ENCODE peak calls at places on chromosomes 13 and 19, in nine cellular contexts. C is T-helper 17 cell; X is cardiac septum; U is CD4-positive, alpha-beta T cell; E is NCI-H748 treated with DMSO at 0.1 percent for 48 hours; Y is activated CD8-positive, alpha-beta memory T cell treated with anti-CD3 and anti-CD28 coated beads for 1 hour; R is pancreas; M is choroid plexus epithelial cell; N is tibial artery. Z is an unnamed sample.

GRCh38 chr13:85095887-85096286 is 703.3 kb downstream of the SLITRK6 start:
- DNase-seq in R (no peak), E (no peak), Y (no peak), N (no peak), M (no peak), C (no peak), U (no peak), X (no peak), Z (no peak)

GRCh38 chr13:24668955-24669354 is 11.3 kb upstream of the ATP12A start:
- DNase-seq in R (no peak), U (no peak), Y (no peak), C (no peak), E (peak), M (no peak), N (no peak), X (no peak), Z (no peak)

GRCh38 chr19:47994209-47994802 is at the start of gene ELSPBP1:
- DNase-seq in U (no peak), Y (no peak), X (no peak), C (no peak), E (no peak), R (no peak), M (no peak), N (no peak), Z (no peak)

GRCh38 chr19:15149704-15150103 is 42.5 kb downstream of the SYDE1 start:
- DNase-seq in M (no peak), R (no peak), U (no peak), C (no peak), Y (no peak), X (no peak), E (no peak), N (no peak), Z (no peak)

GRCh38 chr13:89846890-89847585 is 1500.4 kb upstream of the MIR17HG start:
- DNase-seq in C (no peak), E (no peak), Y (no peak), N (no peak), X (no peak), R (no peak), U (no peak), M (peak), Z (no peak)

GRCh38 chr19:35184267-35184666 is 29.7 kb downstream of the FXYD5 start:
- DNase-seq in E (no peak), R (no peak), N (no peak), M (no peak), Y (no peak), X (no peak), C (no peak), U (no peak), Z (no peak)

GRCh38 chr19:17555929-17556813 is 722 bp downstream of the COLGALT1 start:
- DNase-seq in C (no peak), X (peak), M (peak), N (peak), E (no peak), Y (peak), R (peak), U (no peak), Z (no peak)

GRCh38 chr19:14073925-14074838 is 1.6 kb downstream of the MISP3 start:
- DNase-seq in E (peak), X (no peak), U (no peak), C (no peak), M (peak), R (peak), Y (no peak), N (peak), Z (no peak)

GRCh38 chr19:46478356-46478986 is 7.1 kb upstream of the PNMA8A start:
- DNase-seq in Y (no peak), X (no peak), M (peak), U (no peak), R (no peak), E (peak), C (no peak), N (no peak), Z (peak)

GRCh38 chr13:110643768-110644421 is 28.6 kb downstream of the NAXD start:
- DNase-seq in R (no peak), M (no peak), E (no peak), C (no peak), U (no peak), Y (no peak), X (no peak), N (no peak), Z (peak)

GRCh38 chr19:38483016-38483630 is 49.6 kb downstream of the RYR1 start:
- DNase-seq in C (no peak), M (no peak), E (no peak), N (no peak), Y (no peak), R (no peak), U (no peak), X (no peak), Z (no peak)

GRCh38 chr13:52118595-52118994 is 10.3 kb downstream of the NEK5 start:
- DNase-seq in E (no peak), Y (no peak), M (no peak), N (no peak), X (no peak), R (no peak), U (no peak), C (no peak), Z (no peak)

GRCh38 chr19:39318071-39318470 is 2.6 kb downstream of the LRFN1 start:
- DNase-seq in R (no peak), M (no peak), E (no peak), N (no peak), X (no peak), U (no peak), C (no peak), Y (no peak), Z (no peak)

GRCh38 chr19:18514800-18515682 is 6.8 kb downstream of the ELL start:
- DNase-seq in E (no peak), R (peak), M (peak), U (peak), Y (no peak), N (no peak), C (no peak), X (peak), Z (peak)

GRCh38 chr19:18414504-18415176 is 4.6 kb upstream of the SSBP4 start:
- DNase-seq in Y (no peak), N (peak), M (peak), R (peak), E (peak), X (no peak), C (no peak), U (no peak), Z (no peak)

GRCh38 chr13:111203742-111204386 is 88.8 kb downstream of the ARHGEF7 start:
- DNase-seq in E (no peak), X (no peak), N (no peak), M (no peak), R (no peak), Y (no peak), U (no peak), C (no peak), Z (no peak)

GRCh38 chr19:38505958-38506357 is 72.5 kb downstream of the RYR1 start:
- DNase-seq in R (no peak), M (no peak), X (no peak), N (no peak), E (no peak), U (no peak), Y (no peak), C (no peak), Z (no peak)

GRCh38 chr19:19530423-19530804 is 1.7 kb downstream of the YJEFN3 start:
- DNase-seq in X (no peak), E (no peak), R (no peak), N (no peak), M (peak), Y (no peak), U (no peak), C (no peak), Z (no peak)

GRCh38 chr19:41863209-41863931 is 3.3 kb downstream of the RPS19 start:
- DNase-seq in E (no peak), N (no peak), U (no peak), C (no peak), R (no peak), Y (no peak), M (no peak), X (no peak), Z (no peak)

GRCh38 chr19:58091251-58091995 is 6.6 kb downstream of the ZSCAN18 start:
- DNase-seq in U (no peak), E (no peak), N (no peak), Y (no peak), X (no peak), C (no peak), M (no peak), R (no peak), Z (no peak)

GRCh38 chr13:101116826-101117225 is 299.5 kb downstream of the NALCN start:
- DNase-seq in C (no peak), X (no peak), Y (no peak), E (no peak), N (no peak), U (no peak), R (no peak), M (no peak), Z (no peak)

GRCh38 chr19:4775627-4776152 is 15.8 kb upstream of the FEM1A start:
- DNase-seq in Y (no peak), M (no peak), E (no peak), N (no peak), R (no peak), X (no peak), C (no peak), U (no peak), Z (no peak)

GRCh38 chr13:38824342-38824741 is 137.5 kb downstream of the FREM2 start:
- DNase-seq in E (no peak), U (no peak), N (no peak), X (no peak), R (no peak), C (no peak), Y (no peak), M (no peak), Z (no peak)